ENCODE peak calls at places on chromosomes 11 and 22, in six cellular contexts. One of them, this sample, is unnamed. For H3K4me1, the result is how much of the 10 kb centered on the place peaks cover.

GRCh38 chr22:34841321-34841901 is 224.5 kb upstream of the ISX start:
- DNase-seq in neuronal stem cell: peak
- DNase-seq in IMR-90: no peak
- DNase-seq in mesenchymal stem cell: no peak
- DNase-seq in mesendoderm: peak
- DNase-seq in H9: peak
- DNase-seq in this sample: no peak

GRCh38 chr11:125180413-125181305 is 16.1 kb downstream of the PKNOX2 start:
- DNase-seq in neuronal stem cell: no peak
- DNase-seq in mesenchymal stem cell: peak
- DNase-seq in IMR-90: peak
- DNase-seq in mesendoderm: no peak
- DNase-seq in H9: no peak
- DNase-seq in this sample: no peak

GRCh38 chr11:92793189-92793588 is 176.3 kb upstream of the MTNR1B start:
- DNase-seq in mesendoderm: peak
- DNase-seq in neuronal stem cell: peak
- DNase-seq in IMR-90: no peak
- DNase-seq in H9: peak
- DNase-seq in mesenchymal stem cell: no peak
- DNase-seq in this sample: no peak

GRCh38 chr11:46845440-46845739 is 690 bp downstream of the CKAP5 start:
- DNase-seq in mesendoderm: no peak
- DNase-seq in neuronal stem cell: peak
- DNase-seq in H9: no peak
- DNase-seq in IMR-90: no peak
- DNase-seq in mesenchymal stem cell: no peak
- DNase-seq in this sample: no peak

GRCh38 chr11:61004037-61004641 is 32.7 kb downstream of the CD6 start:
- DNase-seq in H9: no peak
- DNase-seq in mesendoderm: no peak
- DNase-seq in neuronal stem cell: no peak
- DNase-seq in IMR-90: peak
- DNase-seq in mesenchymal stem cell: no peak
- DNase-seq in this sample: no peak

GRCh38 chr11:2400761-2401435 is 348 bp downstream of the TSSC4 start:
- DNase-seq in mesendoderm: no peak
- DNase-seq in IMR-90: no peak
- DNase-seq in mesenchymal stem cell: peak
- DNase-seq in neuronal stem cell: no peak
- DNase-seq in H9: no peak
- DNase-seq in this sample: no peak

GRCh38 chr11:71490044-71490730 is 36.9 kb upstream of the KRTAP5-7 start:
- DNase-seq in mesenchymal stem cell: no peak
- DNase-seq in H9: no peak
- DNase-seq in IMR-90: no peak
- DNase-seq in mesendoderm: no peak
- DNase-seq in neuronal stem cell: no peak
- DNase-seq in this sample: no peak

GRCh38 chr11:8533332-8533731 is 60.7 kb downstream of the STK33 start:
- DNase-seq in IMR-90: no peak
- DNase-seq in mesenchymal stem cell: no peak
- DNase-seq in mesendoderm: peak
- DNase-seq in neuronal stem cell: no peak
- DNase-seq in H9: no peak
- DNase-seq in this sample: no peak

GRCh38 chr11:67373916-67374570 is 645 bp upstream of the CLCF1 start:
- DNase-seq in H9: peak
- DNase-seq in neuronal stem cell: peak
- DNase-seq in mesendoderm: peak
- DNase-seq in IMR-90: peak
- DNase-seq in mesenchymal stem cell: peak
- DNase-seq in this sample: peak

GRCh38 chr11:21892696-21893095 is 300.2 kb upstream of the ANO5 start:
- DNase-seq in IMR-90: no peak
- DNase-seq in H9: no peak
- DNase-seq in mesenchymal stem cell: no peak
- DNase-seq in neuronal stem cell: no peak
- DNase-seq in mesendoderm: no peak
- DNase-seq in this sample: no peak

GRCh38 chr11:108559904-108560303 is 33.7 kb downstream of the EXPH5 start:
- DNase-seq in H9: no peak
- DNase-seq in IMR-90: peak
- DNase-seq in mesenchymal stem cell: peak
- DNase-seq in mesendoderm: no peak
- DNase-seq in neuronal stem cell: no peak
- DNase-seq in this sample: no peak

GRCh38 chr22:40654522-40655167 is 18.1 kb upstream of the MRTFA start:
- DNase-seq in neuronal stem cell: no peak
- DNase-seq in H9: peak
- DNase-seq in mesendoderm: peak
- DNase-seq in mesenchymal stem cell: peak
- DNase-seq in IMR-90: peak
- DNase-seq in this sample: peak

GRCh38 chr11:96337541-96338530 is 5.2 kb downstream of the MAML2 start:
- DNase-seq in IMR-90: peak
- DNase-seq in H9: no peak
- DNase-seq in neuronal stem cell: no peak
- DNase-seq in mesenchymal stem cell: peak
- DNase-seq in mesendoderm: no peak
- DNase-seq in this sample: no peak

GRCh38 chr11:62786318-62787004 is 741 bp upstream of the TMEM179B start:
- DNase-seq in mesenchymal stem cell: peak
- DNase-seq in IMR-90: peak
- DNase-seq in neuronal stem cell: peak
- DNase-seq in mesendoderm: peak
- DNase-seq in H9: peak
- DNase-seq in this sample: peak

GRCh38 chr11:89452780-89453179 is 38.4 kb downstream of the NOX4 start:
- DNase-seq in H9: no peak
- DNase-seq in mesenchymal stem cell: no peak
- DNase-seq in neuronal stem cell: no peak
- DNase-seq in IMR-90: no peak
- DNase-seq in mesendoderm: no peak
- DNase-seq in this sample: no peak

GRCh38 chr11:116742104-116742503 is 30.7 kb downstream of the BUD13 start:
- DNase-seq in neuronal stem cell: no peak
- DNase-seq in IMR-90: peak
- DNase-seq in mesenchymal stem cell: peak
- DNase-seq in H9: no peak
- DNase-seq in mesendoderm: peak
- DNase-seq in this sample: no peak

GRCh38 chr22:16965560-16965959 is 42.5 kb downstream of the GAB4 start:
- DNase-seq in mesenchymal stem cell: no peak
- DNase-seq in H9: no peak
- DNase-seq in neuronal stem cell: no peak
- DNase-seq in IMR-90: no peak
- DNase-seq in mesendoderm: no peak
- DNase-seq in this sample: no peak

GRCh38 chr11:37449146-37449545 is 851.1 kb upstream of the RAG2 start:
- DNase-seq in mesenchymal stem cell: peak
- DNase-seq in IMR-90: peak
- DNase-seq in neuronal stem cell: peak
- DNase-seq in H9: no peak
- DNase-seq in mesendoderm: peak
- DNase-seq in this sample: no peak

GRCh38 chr11:10305964-10306918 is 1.4 kb downstream of the ADM start:
- DNase-seq in mesendoderm: peak
- DNase-seq in H9: peak
- DNase-seq in neuronal stem cell: no peak
- DNase-seq in mesenchymal stem cell: peak
- DNase-seq in IMR-90: peak
- DNase-seq in this sample: peak

GRCh38 chr11:2737226-2737590 is 37.4 kb upstream of the KCNQ1OT1 start:
- DNase-seq in neuronal stem cell: no peak
- DNase-seq in mesenchymal stem cell: no peak
- DNase-seq in mesendoderm: no peak
- DNase-seq in H9: no peak
- DNase-seq in IMR-90: no peak
- DNase-seq in this sample: no peak

GRCh38 chr11:15412054-15412453 is 297.3 kb downstream of the INSC start:
- DNase-seq in IMR-90: no peak
- DNase-seq in H9: no peak
- DNase-seq in mesendoderm: no peak
- DNase-seq in mesenchymal stem cell: no peak
- DNase-seq in neuronal stem cell: no peak
- DNase-seq in this sample: no peak

GRCh38 chr11:16098827-16099226 is 257.5 kb downstream of the SOX6 start:
- DNase-seq in IMR-90: peak
- DNase-seq in H9: no peak
- DNase-seq in mesenchymal stem cell: peak
- DNase-seq in neuronal stem cell: no peak
- DNase-seq in mesendoderm: no peak
- DNase-seq in this sample: no peak

GRCh38 chr11:106302416-106302815 is 225.0 kb downstream of the AASDHPPT start:
- DNase-seq in mesendoderm: peak
- DNase-seq in H9: no peak
- DNase-seq in mesenchymal stem cell: no peak
- DNase-seq in neuronal stem cell: no peak
- DNase-seq in IMR-90: no peak
- DNase-seq in this sample: no peak

DNA sequence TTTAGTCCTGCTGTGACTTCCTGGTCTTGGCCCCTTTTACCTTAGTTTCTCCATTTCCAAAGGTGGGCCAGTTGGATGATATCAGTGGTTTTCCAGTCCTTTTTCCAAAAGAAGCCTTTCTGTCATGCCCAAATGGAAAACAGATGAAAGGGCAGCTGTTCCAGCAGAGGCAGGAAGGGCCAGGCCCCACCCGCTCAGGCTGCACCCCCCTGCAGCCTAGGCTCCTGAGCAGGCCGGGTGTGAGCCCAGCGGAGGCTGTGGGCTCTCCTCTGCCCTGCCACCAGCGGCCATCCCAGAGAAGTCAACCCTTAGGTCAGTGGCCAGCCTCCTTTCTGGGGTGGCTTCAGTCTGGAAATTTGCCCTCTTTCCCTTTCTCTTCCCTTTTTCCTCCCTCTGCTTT is 32.7 kb upstream of the SUSD2 start:
- DNase-seq in mesendoderm: no peak
- DNase-seq in mesenchymal stem cell: no peak
- DNase-seq in H9: no peak
- DNase-seq in IMR-90: no peak
- DNase-seq in neuronal stem cell: no peak
- DNase-seq in this sample: no peak
- H3K4me1 ChIP-seq in mesendoderm: under half
- H3K4me1 ChIP-seq in mesenchymal stem cell: under half
- H3K4me1 ChIP-seq in H9: under half
- H3K4me1 ChIP-seq in IMR-90: half or more
- H3K4me1 ChIP-seq in neuronal stem cell: under half
- H3K4me1 ChIP-seq in this sample: under half

GRCh38 chr22:25386538-25386884 is 167.1 kb downstream of the CRYBB2 start:
- DNase-seq in neuronal stem cell: no peak
- DNase-seq in H9: no peak
- DNase-seq in mesenchymal stem cell: no peak
- DNase-seq in IMR-90: no peak
- DNase-seq in mesendoderm: no peak
- DNase-seq in this sample: no peak
- H2BK120ac ChIP-seq in neuronal stem cell: no peak
- H2BK120ac ChIP-seq in H9: no peak
- H2BK120ac ChIP-seq in mesenchymal stem cell: no peak
- H2BK120ac ChIP-seq in IMR-90: no peak
- H2BK120ac ChIP-seq in mesendoderm: no peak
- H2BK120ac ChIP-seq in this sample: no peak

DNA sequence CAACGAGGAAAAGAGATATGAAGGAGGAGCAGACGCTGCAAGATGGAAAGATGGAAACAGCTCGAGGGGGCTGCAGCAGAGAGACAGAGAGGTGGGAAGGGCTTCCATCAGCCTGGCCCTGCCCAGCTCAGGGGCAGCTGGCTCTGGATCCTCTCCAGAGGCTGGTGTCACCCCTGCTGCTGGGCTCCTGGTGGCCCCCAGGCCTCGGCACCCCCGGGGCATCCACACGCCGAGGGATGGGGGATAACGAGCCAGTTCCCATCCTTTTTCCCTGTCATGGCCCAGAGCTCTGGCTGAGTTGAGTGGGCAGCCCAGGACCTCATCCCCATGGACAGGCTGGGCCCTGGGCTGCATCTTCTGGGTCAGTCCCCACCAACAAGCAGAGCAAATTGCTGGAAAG is 102.3 kb downstream of the ST3GAL4 start:
- DNase-seq in mesendoderm: no peak
- DNase-seq in H9: no peak
- DNase-seq in mesenchymal stem cell: no peak
- DNase-seq in neuronal stem cell: no peak
- DNase-seq in IMR-90: no peak
- DNase-seq in this sample: no peak
- H3K4me2 ChIP-seq in mesendoderm: no peak
- H3K4me2 ChIP-seq in H9: no peak
- H3K4me2 ChIP-seq in mesenchymal stem cell: no peak
- H3K4me2 ChIP-seq in neuronal stem cell: no peak
- H3K4me2 ChIP-seq in IMR-90: no peak
- H3K4me2 ChIP-seq in this sample: no peak

GRCh38 chr11:114170226-114170625 is 110.7 kb downstream of the ZBTB16 start:
- DNase-seq in IMR-90: no peak
- DNase-seq in mesendoderm: no peak
- DNase-seq in neuronal stem cell: peak
- DNase-seq in H9: no peak
- DNase-seq in mesenchymal stem cell: no peak
- DNase-seq in this sample: no peak
- H3K4me1 ChIP-seq in IMR-90: under half
- H3K4me1 ChIP-seq in mesendoderm: under half
- H3K4me1 ChIP-seq in neuronal stem cell: half or more
- H3K4me1 ChIP-seq in H9: under half
- H3K4me1 ChIP-seq in mesenchymal stem cell: under half
- H3K4me1 ChIP-seq in this sample: under half

DNA sequence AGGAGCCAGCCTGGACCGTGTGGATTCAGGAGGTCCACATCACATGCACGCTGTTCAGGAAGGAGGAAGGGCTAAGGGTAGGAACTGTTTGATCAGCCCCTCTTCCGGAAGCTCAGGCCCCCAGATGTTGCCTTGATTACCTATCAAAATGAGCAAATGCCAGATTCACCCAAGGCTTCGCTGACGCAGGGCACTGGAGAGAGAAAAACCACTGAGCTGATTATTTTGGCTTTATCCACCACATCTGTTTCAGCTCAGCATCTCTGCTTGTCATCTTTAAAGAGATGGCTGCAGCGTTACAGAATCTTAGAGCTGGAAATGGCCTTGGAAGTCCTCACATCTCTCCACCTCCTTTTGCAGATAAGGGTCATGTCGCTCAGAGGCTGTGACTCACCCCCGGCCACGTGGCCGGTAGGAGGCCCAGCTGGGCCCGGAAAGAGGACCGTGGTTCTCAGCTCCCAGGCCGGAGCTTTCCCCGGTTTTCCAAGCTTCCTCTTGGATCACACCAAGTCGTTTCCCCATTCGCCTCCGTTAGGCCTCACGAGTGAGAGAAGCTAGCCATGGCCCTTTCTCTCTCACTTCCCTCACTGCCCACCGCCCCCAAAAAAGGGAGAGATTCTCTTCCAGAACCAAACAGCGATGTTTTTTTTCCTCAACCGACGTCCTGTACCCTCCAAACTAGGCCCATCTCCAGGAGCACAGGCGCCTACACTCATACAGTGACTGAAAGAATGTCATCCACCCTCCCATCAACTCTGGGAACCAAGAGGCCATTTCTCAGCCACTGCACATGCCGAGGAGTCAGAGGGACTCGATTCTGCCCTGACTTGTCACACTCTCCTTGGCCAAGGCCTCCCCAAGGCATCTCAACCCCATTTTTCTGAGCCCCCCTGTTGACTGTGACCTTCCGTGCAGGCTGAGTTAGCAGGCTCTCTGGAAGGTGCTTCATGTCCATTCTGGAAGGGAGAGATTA is 37.6 kb downstream of the LIF start:
- DNase-seq in neuronal stem cell: no peak
- DNase-seq in mesenchymal stem cell: peak
- DNase-seq in H9: no peak
- DNase-seq in mesendoderm: peak
- DNase-seq in IMR-90: peak
- DNase-seq in this sample: peak
- H2BK120ac ChIP-seq in neuronal stem cell: no peak
- H2BK120ac ChIP-seq in mesenchymal stem cell: peak
- H2BK120ac ChIP-seq in H9: no peak
- H2BK120ac ChIP-seq in mesendoderm: no peak
- H2BK120ac ChIP-seq in IMR-90: peak
- H2BK120ac ChIP-seq in this sample: no peak